ENCODE peak calls at places on chromosomes 7 and 10, in eight cellular contexts. One of them, this sample, is unnamed.

GRCh38 chr10:104088239-104088638 is 2.6 kb upstream of the COL17A1 start:
- DNase-seq in left ventricle myocardium inferior: no peak
- DNase-seq in bronchial epithelial cell: no peak
- DNase-seq in foreskin fibroblast: no peak
- DNase-seq in kidney epithelial cell: no peak
- DNase-seq in dorsolateral prefrontal cortex: no peak
- DNase-seq in fibroblast of pulmonary artery: no peak
- DNase-seq in cardiac fibroblast: no peak
- DNase-seq in this sample: no peak

GRCh38 chr10:44864042-44864436 is 47.1 kb upstream of the TMEM72 start:
- DNase-seq in left ventricle myocardium inferior: no peak
- DNase-seq in bronchial epithelial cell: no peak
- DNase-seq in foreskin fibroblast: peak; percentile 36
- DNase-seq in kidney epithelial cell: no peak
- DNase-seq in dorsolateral prefrontal cortex: peak; percentile 65
- DNase-seq in fibroblast of pulmonary artery: no peak
- DNase-seq in cardiac fibroblast: no peak
- DNase-seq in this sample: no peak

GRCh38 chr10:118340486-118340885 is 1.6 kb downstream of the FAM204A start:
- DNase-seq in left ventricle myocardium inferior: no peak
- DNase-seq in bronchial epithelial cell: no peak
- DNase-seq in foreskin fibroblast: no peak
- DNase-seq in kidney epithelial cell: no peak
- DNase-seq in dorsolateral prefrontal cortex: no peak
- DNase-seq in fibroblast of pulmonary artery: no peak
- DNase-seq in cardiac fibroblast: no peak
- DNase-seq in this sample: no peak

GRCh38 chr7:151817315-151817690 is 59.6 kb downstream of the PRKAG2 start:
- DNase-seq in left ventricle myocardium inferior: no peak
- DNase-seq in bronchial epithelial cell: no peak
- DNase-seq in foreskin fibroblast: no peak
- DNase-seq in kidney epithelial cell: no peak
- DNase-seq in dorsolateral prefrontal cortex: no peak
- DNase-seq in fibroblast of pulmonary artery: no peak
- DNase-seq in cardiac fibroblast: no peak
- DNase-seq in this sample: no peak

GRCh38 chr10:132272061-132272766 is 35.5 kb downstream of the STK32C start:
- DNase-seq in left ventricle myocardium inferior: peak; percentile 34
- DNase-seq in bronchial epithelial cell: no peak
- DNase-seq in foreskin fibroblast: peak; percentile 70
- DNase-seq in kidney epithelial cell: no peak
- DNase-seq in dorsolateral prefrontal cortex: peak; percentile 82
- DNase-seq in fibroblast of pulmonary artery: peak; percentile 54
- DNase-seq in cardiac fibroblast: peak; percentile 12
- DNase-seq in this sample: no peak

GRCh38 chr10:69503001-69503895 is 52.0 kb downstream of the TSPAN15 start:
- DNase-seq in left ventricle myocardium inferior: no peak
- DNase-seq in bronchial epithelial cell: no peak
- DNase-seq in foreskin fibroblast: no peak
- DNase-seq in kidney epithelial cell: no peak
- DNase-seq in dorsolateral prefrontal cortex: no peak
- DNase-seq in fibroblast of pulmonary artery: no peak
- DNase-seq in cardiac fibroblast: no peak
- DNase-seq in this sample: no peak

GRCh38 chr7:142556745-142557144 is 192.5 kb upstream of the PRSS1 start:
- DNase-seq in left ventricle myocardium inferior: no peak
- DNase-seq in bronchial epithelial cell: peak; percentile 97
- DNase-seq in foreskin fibroblast: peak; percentile 99
- DNase-seq in kidney epithelial cell: peak; percentile 94
- DNase-seq in dorsolateral prefrontal cortex: no peak
- DNase-seq in fibroblast of pulmonary artery: peak; percentile 95
- DNase-seq in cardiac fibroblast: peak; percentile 98
- DNase-seq in this sample: no peak

GRCh38 chr7:12754179-12754578 is 66.7 kb downstream of the ARL4A start:
- DNase-seq in left ventricle myocardium inferior: no peak
- DNase-seq in bronchial epithelial cell: no peak
- DNase-seq in foreskin fibroblast: peak; percentile 43
- DNase-seq in kidney epithelial cell: no peak
- DNase-seq in dorsolateral prefrontal cortex: no peak
- DNase-seq in fibroblast of pulmonary artery: peak; percentile 31
- DNase-seq in cardiac fibroblast: peak; percentile 65
- DNase-seq in this sample: no peak

GRCh38 chr7:47087866-47088265 is 494.0 kb downstream of the TNS3 start:
- DNase-seq in left ventricle myocardium inferior: no peak
- DNase-seq in bronchial epithelial cell: peak; percentile 57
- DNase-seq in foreskin fibroblast: peak; percentile 71
- DNase-seq in kidney epithelial cell: peak; percentile 37
- DNase-seq in dorsolateral prefrontal cortex: no peak
- DNase-seq in fibroblast of pulmonary artery: peak; percentile 23
- DNase-seq in cardiac fibroblast: peak; percentile 61
- DNase-seq in this sample: no peak

GRCh38 chr7:139116999-139117398 is 7.5 kb upstream of the ZC3HAV1 start:
- DNase-seq in left ventricle myocardium inferior: no peak
- DNase-seq in bronchial epithelial cell: no peak
- DNase-seq in foreskin fibroblast: no peak
- DNase-seq in kidney epithelial cell: no peak
- DNase-seq in dorsolateral prefrontal cortex: no peak
- DNase-seq in fibroblast of pulmonary artery: no peak
- DNase-seq in cardiac fibroblast: no peak
- DNase-seq in this sample: no peak

GRCh38 chr7:101518348-101518747 is 110.7 kb downstream of the MYL10 start:
- DNase-seq in left ventricle myocardium inferior: no peak
- DNase-seq in bronchial epithelial cell: no peak
- DNase-seq in foreskin fibroblast: peak; percentile 92
- DNase-seq in kidney epithelial cell: no peak
- DNase-seq in dorsolateral prefrontal cortex: no peak
- DNase-seq in fibroblast of pulmonary artery: no peak
- DNase-seq in cardiac fibroblast: no peak
- DNase-seq in this sample: no peak

GRCh38 chr10:11234857-11235640 is 217.4 kb downstream of the CELF2 start:
- DNase-seq in left ventricle myocardium inferior: no peak
- DNase-seq in bronchial epithelial cell: peak; percentile 4
- DNase-seq in foreskin fibroblast: peak; percentile 47
- DNase-seq in kidney epithelial cell: no peak
- DNase-seq in dorsolateral prefrontal cortex: no peak
- DNase-seq in fibroblast of pulmonary artery: no peak
- DNase-seq in cardiac fibroblast: no peak
- DNase-seq in this sample: no peak

DNA sequence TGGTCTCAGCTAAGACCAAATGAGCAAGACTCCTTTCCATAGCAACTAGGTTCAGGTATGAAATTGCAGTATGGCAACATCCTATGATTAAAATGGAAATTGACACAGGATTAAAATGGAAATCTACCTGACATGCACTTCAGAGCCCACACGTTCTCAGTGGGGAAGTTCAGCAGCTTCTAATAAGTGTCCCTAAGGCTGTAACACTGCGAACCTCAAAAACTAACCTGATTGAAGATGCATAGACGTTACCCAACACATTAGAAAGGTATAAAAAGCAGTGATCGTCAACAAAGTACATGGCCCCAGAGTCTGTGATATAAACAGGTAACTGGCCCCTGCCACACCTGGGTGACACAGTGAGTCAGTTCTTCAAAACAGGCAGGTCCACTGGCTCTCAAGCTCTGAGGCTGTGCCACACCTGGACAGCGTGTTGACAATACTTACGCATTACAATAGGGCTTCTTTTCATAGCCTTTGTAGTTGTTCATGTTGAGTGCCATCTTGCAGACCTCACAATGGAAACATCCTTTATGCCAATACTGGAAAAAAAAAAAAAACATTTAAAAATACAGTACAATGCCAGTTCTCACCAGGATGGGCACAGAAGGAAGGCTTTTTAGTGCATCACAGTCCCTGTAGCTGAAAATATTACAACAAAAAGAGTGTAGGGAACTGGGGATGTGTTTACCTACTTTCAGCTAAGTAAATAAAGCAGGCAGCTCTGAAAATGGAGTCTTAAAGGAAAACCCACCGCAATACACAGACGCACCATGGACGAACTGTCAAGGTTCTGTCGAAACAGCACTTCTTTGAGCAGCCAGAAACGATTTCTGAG is 275.0 kb upstream of the NEBL start:
- DNase-seq in left ventricle myocardium inferior: no peak
- DNase-seq in bronchial epithelial cell: no peak
- DNase-seq in foreskin fibroblast: no peak
- DNase-seq in kidney epithelial cell: no peak
- DNase-seq in dorsolateral prefrontal cortex: no peak
- DNase-seq in fibroblast of pulmonary artery: no peak
- DNase-seq in cardiac fibroblast: no peak
- DNase-seq in this sample: no peak
- H3K4me3 ChIP-seq in left ventricle myocardium inferior: peak overlapping the region; percentile 75
- H3K4me3 ChIP-seq in bronchial epithelial cell: peak overlapping the region; percentile 94
- H3K4me3 ChIP-seq in foreskin fibroblast: peak overlapping the region; percentile 52
- H3K4me3 ChIP-seq in kidney epithelial cell: peak overlapping the region; percentile 68
- H3K4me3 ChIP-seq in dorsolateral prefrontal cortex: peak overlapping the region; percentile 77
- H3K4me3 ChIP-seq in fibroblast of pulmonary artery: peak overlapping the region; percentile 66
- H3K4me3 ChIP-seq in cardiac fibroblast: peak overlapping the region; percentile 75
- H3K4me3 ChIP-seq in this sample: no peak overlapping the region

GRCh38 chr10:115829501-115830215 is 443.3 kb downstream of the GFRA1 start:
- DNase-seq in left ventricle myocardium inferior: no peak
- DNase-seq in bronchial epithelial cell: peak; percentile 2
- DNase-seq in foreskin fibroblast: peak; percentile 50
- DNase-seq in kidney epithelial cell: no peak
- DNase-seq in dorsolateral prefrontal cortex: no peak
- DNase-seq in fibroblast of pulmonary artery: peak; percentile 47
- DNase-seq in cardiac fibroblast: peak; percentile 64
- DNase-seq in this sample: no peak
- TF ChIP-seq CTCF in left ventricle myocardium inferior: peak; percentile 49
- TF ChIP-seq CTCF in bronchial epithelial cell: no peak
- TF ChIP-seq CTCF in foreskin fibroblast: peak; percentile 48
- TF ChIP-seq CTCF in kidney epithelial cell: peak; percentile 11
- TF ChIP-seq CTCF in dorsolateral prefrontal cortex: peak; percentile 22
- TF ChIP-seq CTCF in fibroblast of pulmonary artery: peak; percentile 15
- TF ChIP-seq CTCF in cardiac fibroblast: peak; percentile 25
- TF ChIP-seq CTCF in this sample: no peak

DNA sequence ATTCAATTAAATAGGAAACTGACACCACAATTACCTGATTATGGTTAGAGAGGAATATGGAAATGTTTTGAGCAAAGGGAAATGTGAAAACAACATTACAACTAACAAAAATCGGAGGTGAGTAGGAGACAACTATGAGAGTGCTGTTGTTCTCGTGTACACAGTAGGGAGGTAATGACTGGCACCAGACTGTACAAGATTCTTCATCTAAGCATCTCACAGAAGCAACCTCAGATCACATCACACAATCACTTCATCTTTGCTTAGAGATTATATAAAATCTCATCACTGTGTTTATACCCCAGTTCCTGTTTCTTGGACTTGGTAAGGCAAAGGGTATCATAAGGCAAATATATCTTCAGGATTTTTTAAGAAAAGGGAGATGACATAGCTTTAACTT is 14.9 kb downstream of the ABLIM1 start:
- DNase-seq in left ventricle myocardium inferior: no peak
- DNase-seq in bronchial epithelial cell: no peak
- DNase-seq in foreskin fibroblast: no peak
- DNase-seq in kidney epithelial cell: no peak
- DNase-seq in dorsolateral prefrontal cortex: no peak
- DNase-seq in fibroblast of pulmonary artery: no peak
- DNase-seq in cardiac fibroblast: no peak
- DNase-seq in this sample: no peak
- H3K4me3 ChIP-seq in left ventricle myocardium inferior: no peak overlapping the region
- H3K4me3 ChIP-seq in bronchial epithelial cell: no peak overlapping the region
- H3K4me3 ChIP-seq in foreskin fibroblast: no peak overlapping the region
- H3K4me3 ChIP-seq in kidney epithelial cell: no peak overlapping the region
- H3K4me3 ChIP-seq in dorsolateral prefrontal cortex: no peak overlapping the region
- H3K4me3 ChIP-seq in fibroblast of pulmonary artery: no peak overlapping the region
- H3K4me3 ChIP-seq in cardiac fibroblast: no peak overlapping the region
- H3K4me3 ChIP-seq in this sample: no peak overlapping the region

GRCh38 chr10:99698504-99699080 is 33.3 kb downstream of the COX15 start:
- DNase-seq in left ventricle myocardium inferior: no peak
- DNase-seq in bronchial epithelial cell: no peak
- DNase-seq in foreskin fibroblast: no peak
- DNase-seq in kidney epithelial cell: no peak
- DNase-seq in dorsolateral prefrontal cortex: no peak
- DNase-seq in fibroblast of pulmonary artery: peak; percentile 8
- DNase-seq in cardiac fibroblast: no peak
- DNase-seq in this sample: no peak
- TF ChIP-seq CTCF in left ventricle myocardium inferior: no peak
- TF ChIP-seq CTCF in bronchial epithelial cell: peak; percentile 13
- TF ChIP-seq CTCF in foreskin fibroblast: no peak
- TF ChIP-seq CTCF in kidney epithelial cell: no peak
- TF ChIP-seq CTCF in dorsolateral prefrontal cortex: no peak
- TF ChIP-seq CTCF in fibroblast of pulmonary artery: peak; percentile 14
- TF ChIP-seq CTCF in cardiac fibroblast: no peak
- TF ChIP-seq CTCF in this sample: peak; percentile 27

DNA sequence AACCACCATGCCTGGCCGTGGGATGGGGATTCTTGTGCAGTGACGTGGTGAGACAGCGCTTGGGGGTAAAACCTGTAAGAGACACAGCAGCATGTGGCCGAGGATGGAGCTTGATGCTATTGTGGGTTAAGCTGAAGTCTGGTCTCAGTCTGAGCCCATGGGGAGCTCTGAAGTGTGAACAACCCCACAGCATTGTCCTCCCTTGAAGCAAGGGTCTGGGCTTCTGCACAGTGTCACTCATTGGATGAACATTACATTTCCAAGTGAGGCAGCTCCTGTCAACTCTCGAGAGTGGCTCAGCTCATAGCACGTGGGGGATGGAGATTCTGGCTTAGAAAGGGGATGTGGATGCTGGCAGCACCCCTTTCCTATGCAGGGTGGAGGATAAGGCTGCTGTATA is 32.2 kb upstream of the ZNF438 start:
- DNase-seq in left ventricle myocardium inferior: no peak
- DNase-seq in bronchial epithelial cell: no peak
- DNase-seq in foreskin fibroblast: no peak
- DNase-seq in kidney epithelial cell: no peak
- DNase-seq in dorsolateral prefrontal cortex: no peak
- DNase-seq in fibroblast of pulmonary artery: no peak
- DNase-seq in cardiac fibroblast: peak; percentile 6
- DNase-seq in this sample: no peak
- H3K4me3 ChIP-seq in left ventricle myocardium inferior: no peak overlapping the region
- H3K4me3 ChIP-seq in bronchial epithelial cell: no peak overlapping the region
- H3K4me3 ChIP-seq in foreskin fibroblast: no peak overlapping the region
- H3K4me3 ChIP-seq in kidney epithelial cell: no peak overlapping the region
- H3K4me3 ChIP-seq in dorsolateral prefrontal cortex: no peak overlapping the region
- H3K4me3 ChIP-seq in fibroblast of pulmonary artery: no peak overlapping the region
- H3K4me3 ChIP-seq in cardiac fibroblast: no peak overlapping the region
- H3K4me3 ChIP-seq in this sample: no peak overlapping the region

DNA sequence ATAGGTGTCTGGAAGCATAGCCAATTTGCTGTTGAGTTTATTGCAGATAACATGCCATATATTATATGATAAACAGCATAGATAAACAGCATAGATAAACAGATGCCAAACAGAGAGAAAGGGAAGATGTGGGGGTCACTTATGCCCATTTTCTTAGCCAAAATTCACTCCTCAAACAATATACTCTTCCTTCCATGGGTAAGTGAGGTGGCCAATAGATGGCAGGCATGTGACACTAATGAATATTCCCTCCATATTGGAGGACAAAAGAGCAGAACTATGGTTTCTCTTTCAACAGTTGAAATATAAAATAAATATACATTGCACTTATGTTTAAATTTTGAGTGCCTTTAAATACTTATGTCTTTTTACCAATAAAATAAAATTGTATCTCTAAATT is 1212.8 kb downstream of the REEP3 start:
- DNase-seq in left ventricle myocardium inferior: no peak
- DNase-seq in bronchial epithelial cell: peak; percentile 29
- DNase-seq in foreskin fibroblast: no peak
- DNase-seq in kidney epithelial cell: no peak
- DNase-seq in dorsolateral prefrontal cortex: no peak
- DNase-seq in fibroblast of pulmonary artery: peak; percentile 42
- DNase-seq in cardiac fibroblast: peak; percentile 40
- DNase-seq in this sample: no peak
- TF ChIP-seq CTCF in left ventricle myocardium inferior: peak; percentile 27
- TF ChIP-seq CTCF in bronchial epithelial cell: peak; percentile 34
- TF ChIP-seq CTCF in foreskin fibroblast: no peak
- TF ChIP-seq CTCF in kidney epithelial cell: peak; percentile 48
- TF ChIP-seq CTCF in dorsolateral prefrontal cortex: peak; percentile 43
- TF ChIP-seq CTCF in fibroblast of pulmonary artery: peak; percentile 43
- TF ChIP-seq CTCF in cardiac fibroblast: peak; percentile 24
- TF ChIP-seq CTCF in this sample: peak; percentile 7